ENCODE peak calls at places on chromosomes 13 and 19, in seven cellular contexts. One of them, this sample, is unnamed.

GRCh38 chr13:46382224-46382623 is 4.8 kb downstream of the RUBCNL start:
- DNase-seq in AG10803: no peak
- DNase-seq in activated CD8-positive, alpha-beta T cell treated with anti-CD3 and anti-CD28 coated beads for 36 hours: no peak
- DNase-seq in fibroblast of the aortic adventitia: no peak
- DNase-seq in RPMI8226: peak; percentile 23
- DNase-seq in IMR-90: no peak
- DNase-seq in foreskin fibroblast: no peak
- DNase-seq in this sample: no peak

GRCh38 chr13:24213932-24214331 is 53.4 kb downstream of the SPATA13 start:
- DNase-seq in AG10803: no peak
- DNase-seq in activated CD8-positive, alpha-beta T cell treated with anti-CD3 and anti-CD28 coated beads for 36 hours: no peak
- DNase-seq in fibroblast of the aortic adventitia: no peak
- DNase-seq in RPMI8226: no peak
- DNase-seq in IMR-90: no peak
- DNase-seq in foreskin fibroblast: no peak
- DNase-seq in this sample: no peak

GRCh38 chr13:88395804-88396203 is 724.6 kb downstream of the SLITRK5 start:
- DNase-seq in AG10803: no peak
- DNase-seq in activated CD8-positive, alpha-beta T cell treated with anti-CD3 and anti-CD28 coated beads for 36 hours: no peak
- DNase-seq in fibroblast of the aortic adventitia: no peak
- DNase-seq in RPMI8226: no peak
- DNase-seq in IMR-90: no peak
- DNase-seq in foreskin fibroblast: no peak
- DNase-seq in this sample: no peak

GRCh38 chr13:36258831-36259230 is 38.8 kb downstream of the CCDC169 start:
- DNase-seq in AG10803: no peak
- DNase-seq in activated CD8-positive, alpha-beta T cell treated with anti-CD3 and anti-CD28 coated beads for 36 hours: no peak
- DNase-seq in fibroblast of the aortic adventitia: no peak
- DNase-seq in RPMI8226: no peak
- DNase-seq in IMR-90: no peak
- DNase-seq in foreskin fibroblast: no peak
- DNase-seq in this sample: no peak

GRCh38 chr19:2016041-2016807 is 710 bp upstream of the BTBD2 start:
- DNase-seq in AG10803: peak; percentile 90
- DNase-seq in activated CD8-positive, alpha-beta T cell treated with anti-CD3 and anti-CD28 coated beads for 36 hours: peak; percentile 75
- DNase-seq in fibroblast of the aortic adventitia: peak; percentile 89
- DNase-seq in RPMI8226: peak; percentile 82
- DNase-seq in IMR-90: peak; percentile 81
- DNase-seq in foreskin fibroblast: peak; percentile 86
- DNase-seq in this sample: peak; percentile 62

GRCh38 chr19:54325194-54325621 is 12.2 kb upstream of the LILRA5 start:
- DNase-seq in AG10803: peak; percentile 20
- DNase-seq in activated CD8-positive, alpha-beta T cell treated with anti-CD3 and anti-CD28 coated beads for 36 hours: peak; percentile 60
- DNase-seq in fibroblast of the aortic adventitia: peak; percentile 30
- DNase-seq in RPMI8226: peak; percentile 67
- DNase-seq in IMR-90: peak; percentile 8
- DNase-seq in foreskin fibroblast: peak; percentile 6
- DNase-seq in this sample: peak; percentile 44

GRCh38 chr19:21101511-21102242 is 19.7 kb downstream of the ZNF714 start:
- DNase-seq in AG10803: no peak
- DNase-seq in activated CD8-positive, alpha-beta T cell treated with anti-CD3 and anti-CD28 coated beads for 36 hours: peak; percentile 9
- DNase-seq in fibroblast of the aortic adventitia: no peak
- DNase-seq in RPMI8226: no peak
- DNase-seq in IMR-90: peak; percentile 37
- DNase-seq in foreskin fibroblast: no peak
- DNase-seq in this sample: no peak

GRCh38 chr19:38219221-38219620 is 4.8 kb downstream of the DPF1 start:
- DNase-seq in AG10803: no peak
- DNase-seq in activated CD8-positive, alpha-beta T cell treated with anti-CD3 and anti-CD28 coated beads for 36 hours: no peak
- DNase-seq in fibroblast of the aortic adventitia: no peak
- DNase-seq in RPMI8226: no peak
- DNase-seq in IMR-90: no peak
- DNase-seq in foreskin fibroblast: no peak
- DNase-seq in this sample: no peak

GRCh38 chr19:33809960-33810359 is 13.3 kb downstream of the KCTD15 start:
- DNase-seq in AG10803: no peak
- DNase-seq in activated CD8-positive, alpha-beta T cell treated with anti-CD3 and anti-CD28 coated beads for 36 hours: no peak
- DNase-seq in fibroblast of the aortic adventitia: no peak
- DNase-seq in RPMI8226: no peak
- DNase-seq in IMR-90: peak; percentile 36
- DNase-seq in foreskin fibroblast: peak; percentile 24
- DNase-seq in this sample: no peak

GRCh38 chr13:91348906-91349435 is 1.5 kb downstream of the MIR17HG start:
- DNase-seq in AG10803: peak; percentile 81
- DNase-seq in activated CD8-positive, alpha-beta T cell treated with anti-CD3 and anti-CD28 coated beads for 36 hours: peak; percentile 95
- DNase-seq in fibroblast of the aortic adventitia: peak; percentile 82
- DNase-seq in RPMI8226: peak; percentile 89
- DNase-seq in IMR-90: peak; percentile 79
- DNase-seq in foreskin fibroblast: peak; percentile 84
- DNase-seq in this sample: peak; percentile 91

GRCh38 chr19:37779139-37780035 is at the start of gene ZNF573:
- DNase-seq in AG10803: peak; percentile 84
- DNase-seq in activated CD8-positive, alpha-beta T cell treated with anti-CD3 and anti-CD28 coated beads for 36 hours: peak; percentile 92
- DNase-seq in fibroblast of the aortic adventitia: peak; percentile 90
- DNase-seq in RPMI8226: peak; percentile 83
- DNase-seq in IMR-90: peak; percentile 87
- DNase-seq in foreskin fibroblast: peak; percentile 84
- DNase-seq in this sample: peak; percentile 96

GRCh38 chr19:29119582-29119981 is 93.4 kb downstream of the UQCRFS1 start:
- DNase-seq in AG10803: no peak
- DNase-seq in activated CD8-positive, alpha-beta T cell treated with anti-CD3 and anti-CD28 coated beads for 36 hours: no peak
- DNase-seq in fibroblast of the aortic adventitia: no peak
- DNase-seq in RPMI8226: no peak
- DNase-seq in IMR-90: no peak
- DNase-seq in foreskin fibroblast: no peak
- DNase-seq in this sample: peak; percentile 17

GRCh38 chr13:35630551-35631275 is 154.2 kb upstream of the MAB21L1 start:
- DNase-seq in AG10803: peak; percentile 79
- DNase-seq in activated CD8-positive, alpha-beta T cell treated with anti-CD3 and anti-CD28 coated beads for 36 hours: no peak
- DNase-seq in fibroblast of the aortic adventitia: peak; percentile 75
- DNase-seq in RPMI8226: peak; percentile 25
- DNase-seq in IMR-90: peak; percentile 70
- DNase-seq in foreskin fibroblast: peak; percentile 50
- DNase-seq in this sample: peak; percentile 56

GRCh38 chr13:79258489-79258888 is 147.6 kb downstream of the RBM26 start:
- DNase-seq in AG10803: no peak
- DNase-seq in activated CD8-positive, alpha-beta T cell treated with anti-CD3 and anti-CD28 coated beads for 36 hours: peak; percentile 37
- DNase-seq in fibroblast of the aortic adventitia: no peak
- DNase-seq in RPMI8226: no peak
- DNase-seq in IMR-90: no peak
- DNase-seq in foreskin fibroblast: no peak
- DNase-seq in this sample: no peak

GRCh38 chr13:33536639-33537425 is 251.3 kb upstream of the STARD13 start:
- DNase-seq in AG10803: peak; percentile 25
- DNase-seq in activated CD8-positive, alpha-beta T cell treated with anti-CD3 and anti-CD28 coated beads for 36 hours: no peak
- DNase-seq in fibroblast of the aortic adventitia: no peak
- DNase-seq in RPMI8226: no peak
- DNase-seq in IMR-90: peak; percentile 95
- DNase-seq in foreskin fibroblast: no peak
- DNase-seq in this sample: peak; percentile 51

GRCh38 chr13:112940236-112940635 is 28.8 kb upstream of the MCF2L start:
- DNase-seq in AG10803: no peak
- DNase-seq in activated CD8-positive, alpha-beta T cell treated with anti-CD3 and anti-CD28 coated beads for 36 hours: no peak
- DNase-seq in fibroblast of the aortic adventitia: no peak
- DNase-seq in RPMI8226: no peak
- DNase-seq in IMR-90: no peak
- DNase-seq in foreskin fibroblast: no peak
- DNase-seq in this sample: peak; percentile 88

GRCh38 chr19:45995715-45996385 is 583 bp downstream of the CCDC61 start:
- DNase-seq in AG10803: no peak
- DNase-seq in activated CD8-positive, alpha-beta T cell treated with anti-CD3 and anti-CD28 coated beads for 36 hours: no peak
- DNase-seq in fibroblast of the aortic adventitia: peak; percentile 64
- DNase-seq in RPMI8226: no peak
- DNase-seq in IMR-90: peak; percentile 67
- DNase-seq in foreskin fibroblast: no peak
- DNase-seq in this sample: no peak

GRCh38 chr19:48342841-48343540 is 17.6 kb downstream of the EMP3 start:
- DNase-seq in AG10803: peak; percentile 46
- DNase-seq in activated CD8-positive, alpha-beta T cell treated with anti-CD3 and anti-CD28 coated beads for 36 hours: no peak
- DNase-seq in fibroblast of the aortic adventitia: no peak
- DNase-seq in RPMI8226: no peak
- DNase-seq in IMR-90: peak; percentile 38
- DNase-seq in foreskin fibroblast: no peak
- DNase-seq in this sample: no peak

GRCh38 chr13:98142427-98143156 is at the start of gene FARP1:
- DNase-seq in AG10803: peak; percentile 65
- DNase-seq in activated CD8-positive, alpha-beta T cell treated with anti-CD3 and anti-CD28 coated beads for 36 hours: peak; percentile 40
- DNase-seq in fibroblast of the aortic adventitia: peak; percentile 24
- DNase-seq in RPMI8226: peak; percentile 79
- DNase-seq in IMR-90: peak; percentile 65
- DNase-seq in foreskin fibroblast: peak; percentile 67
- DNase-seq in this sample: peak; percentile 76

GRCh38 chr19:43622956-43623355 is 3.5 kb upstream of the ZNF428 start:
- DNase-seq in AG10803: no peak
- DNase-seq in activated CD8-positive, alpha-beta T cell treated with anti-CD3 and anti-CD28 coated beads for 36 hours: no peak
- DNase-seq in fibroblast of the aortic adventitia: no peak
- DNase-seq in RPMI8226: no peak
- DNase-seq in IMR-90: no peak
- DNase-seq in foreskin fibroblast: no peak
- DNase-seq in this sample: no peak

GRCh38 chr13:75091707-75092106 is 390.3 kb downstream of the TBC1D4 start:
- DNase-seq in AG10803: no peak
- DNase-seq in activated CD8-positive, alpha-beta T cell treated with anti-CD3 and anti-CD28 coated beads for 36 hours: no peak
- DNase-seq in fibroblast of the aortic adventitia: no peak
- DNase-seq in RPMI8226: no peak
- DNase-seq in IMR-90: no peak
- DNase-seq in foreskin fibroblast: no peak
- DNase-seq in this sample: no peak

GRCh38 chr19:18401580-18402112 is 4.2 kb upstream of the LRRC25 start:
- DNase-seq in AG10803: peak; percentile 82
- DNase-seq in activated CD8-positive, alpha-beta T cell treated with anti-CD3 and anti-CD28 coated beads for 36 hours: peak; percentile 21
- DNase-seq in fibroblast of the aortic adventitia: peak; percentile 78
- DNase-seq in RPMI8226: peak; percentile 94
- DNase-seq in IMR-90: peak; percentile 69
- DNase-seq in foreskin fibroblast: peak; percentile 72
- DNase-seq in this sample: peak; percentile 53

GRCh38 chr19:55418185-55418584 is 10.6 kb upstream of the UBE2S start:
- DNase-seq in AG10803: peak; percentile 84
- DNase-seq in activated CD8-positive, alpha-beta T cell treated with anti-CD3 and anti-CD28 coated beads for 36 hours: peak; percentile 68
- DNase-seq in fibroblast of the aortic adventitia: peak; percentile 90
- DNase-seq in RPMI8226: peak; percentile 65
- DNase-seq in IMR-90: peak; percentile 91
- DNase-seq in foreskin fibroblast: peak; percentile 79
- DNase-seq in this sample: peak; percentile 77